ENCODE peak calls at places on chromosomes 5 and 9, in ten cellular contexts. U is natural killer cell, P is psoas muscle, X is uterus, B is fibroblast of lung, Y is B cell, M is endodermal cell, C is OCI-LY7, D is NB4, Z is A549. T is an unnamed sample.

GRCh38 chr9:99445377-99445891 is 223.4 kb downstream of the SEC61B start:
- DNase-seq in C (no peak), B (peak; percentile 93), Y (no peak), M (no peak), U (no peak), X (no peak), Z (peak; percentile 29), D (no peak), P (peak; percentile 89), T (peak; percentile 61)

GRCh38 chr9:77999231-77999631 is 32.4 kb downstream of the GNAQ start:
- DNase-seq in M (no peak), B (peak; percentile 63), D (no peak), Y (no peak), P (no peak), Z (no peak), C (no peak), X (no peak), U (no peak), T (no peak)

GRCh38 chr5:6489786-6490185 is 41.1 kb downstream of the UBE2QL1 start:
- DNase-seq in D (no peak), B (no peak), P (no peak), M (no peak), C (no peak), U (no peak), Y (no peak), X (no peak), Z (no peak), T (no peak)

GRCh38 chr5:114782217-114782616 is 387.5 kb downstream of the TRIM36 start:
- DNase-seq in X (no peak), Y (no peak), U (no peak), C (no peak), M (no peak), D (no peak), B (no peak), P (no peak), Z (no peak), T (no peak)

GRCh38 chr9:124754289-124754688 is 16.8 kb downstream of the NR6A1 start:
- DNase-seq in C (peak; percentile 25), P (no peak), D (peak; percentile 38), X (no peak), U (no peak), Y (no peak), M (no peak), B (peak; percentile 36), Z (no peak), T (no peak)

GRCh38 chr5:122965111-122965510 is 71.4 kb downstream of the PPIC start:
- DNase-seq in C (no peak), D (no peak), Y (no peak), Z (no peak), U (no peak), P (no peak), X (no peak), B (no peak), M (no peak), T (no peak)

GRCh38 chr5:139807647-139808030 is 12.0 kb downstream of the PSD2 start:
- DNase-seq in M (no peak), D (no peak), C (no peak), P (peak; percentile 2), B (no peak), Z (no peak), Y (no peak), X (no peak), U (no peak), T (no peak)

GRCh38 chr5:135058326-135058725 is 24.3 kb upstream of the PITX1 start:
- DNase-seq in B (peak; percentile 6), D (no peak), U (no peak), P (peak; percentile 30), C (no peak), X (no peak), Y (no peak), M (no peak), Z (no peak), T (no peak)

GRCh38 chr9:94084314-94084713 is at the start of gene PTPDC1:
- DNase-seq in P (no peak), B (peak; percentile 76), Y (no peak), X (peak; percentile 35), Z (no peak), C (no peak), U (no peak), M (peak; percentile 86), D (peak; percentile 19), T (peak; percentile 62)

GRCh38 chr5:135436856-135437795 is 10.0 kb downstream of the DCANP1 start:
- DNase-seq in Y (no peak), Z (no peak), P (no peak), B (peak; percentile 48), U (no peak), M (peak; percentile 40), C (no peak), D (peak; percentile 96), X (no peak), T (no peak)

GRCh38 chr9:120388000-120388855 is 191.7 kb downstream of the CDK5RAP2 start:
- DNase-seq in D (no peak), X (no peak), Z (no peak), C (no peak), M (no peak), U (no peak), Y (peak; percentile 23), B (no peak), P (peak; percentile 61), T (no peak)

GRCh38 chr5:156803404-156803803 is 46.7 kb upstream of the PPP1R2B start:
- DNase-seq in Z (no peak), Y (no peak), C (no peak), X (no peak), D (no peak), U (no peak), M (no peak), B (no peak), P (no peak), T (no peak)

GRCh38 chr9:72527801-72528195 is 6.4 kb downstream of the TMC1 start:
- DNase-seq in Y (no peak), C (no peak), X (no peak), Z (no peak), M (no peak), D (peak; percentile 61), U (no peak), B (no peak), P (no peak), T (no peak)

GRCh38 chr5:172745836-172746235 is 25.2 kb downstream of the DUSP1 start:
- DNase-seq in P (no peak), C (no peak), U (no peak), Z (no peak), B (no peak), D (no peak), Y (no peak), X (no peak), M (no peak), T (no peak)

GRCh38 chr9:16039988-16040761 is 487.3 kb downstream of the CCDC171 start:
- DNase-seq in U (no peak), X (peak; percentile 72), P (no peak), B (peak; percentile 68), Z (no peak), C (no peak), M (peak; percentile 90), D (no peak), Y (no peak), T (peak; percentile 76)

GRCh38 chr9:120265791-120266190 is 314.2 kb downstream of the CDK5RAP2 start:
- DNase-seq in D (no peak), P (peak; percentile 78), Y (no peak), X (no peak), U (no peak), M (no peak), C (no peak), B (peak; percentile 2), Z (no peak), T (no peak)

GRCh38 chr5:109225695-109226094 is 184.1 kb downstream of the PJA2 start:
- DNase-seq in Z (no peak), M (no peak), D (no peak), Y (no peak), B (peak; percentile 6), P (no peak), U (no peak), X (no peak), C (no peak), T (no peak)

DNA sequence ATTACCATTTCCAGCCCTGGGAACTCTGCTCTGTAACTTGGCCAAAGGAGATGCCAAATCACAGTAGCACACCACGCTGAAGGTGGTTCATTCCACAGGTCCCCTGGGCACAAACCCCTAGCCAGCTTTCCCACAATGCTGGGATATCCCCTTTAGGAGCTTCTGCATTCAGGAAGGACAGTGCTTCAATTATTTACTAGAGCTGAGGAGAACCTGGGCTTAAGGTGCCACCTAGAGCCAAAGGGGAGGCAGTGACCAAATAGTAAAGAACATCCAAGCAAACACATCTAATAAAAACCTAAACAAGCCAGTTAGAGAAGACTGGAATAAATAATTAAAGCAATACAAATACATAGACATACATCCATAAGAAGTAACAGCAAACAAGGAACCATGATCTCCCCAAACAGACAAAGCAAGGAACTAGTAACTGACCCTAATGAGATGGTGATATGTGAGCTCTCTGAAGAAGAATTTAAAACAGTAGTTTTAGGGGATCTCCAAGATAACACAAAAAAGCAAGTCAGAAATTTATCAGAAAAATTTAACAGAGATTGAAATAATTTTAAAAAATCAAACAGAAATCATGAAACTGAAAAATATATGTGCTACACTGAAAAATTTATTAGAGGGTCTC is 14.6 kb downstream of the KIF4B start:
- DNase-seq in C (peak; percentile 7), U (no peak), B (no peak), X (no peak), Z (peak; percentile 15), P (no peak), Y (no peak), D (peak; percentile 10), M (peak; percentile 64), T (no peak)
- TF ChIP-seq CTCF in C (peak; percentile 63), U (no peak), B (no peak), X (no peak), Z (peak; percentile 26), P (no peak), Y (no peak), D (no peak), M (peak; percentile 78), T (peak; percentile 26)

GRCh38 chr5:23820764-23821471 is 313.5 kb downstream of the PRDM9 start:
- DNase-seq in Z (peak; percentile 5), B (peak; percentile 15), M (no peak), Y (no peak), X (no peak), D (peak; percentile 48), P (no peak), C (peak; percentile 1), U (no peak), T (no peak)
- TF ChIP-seq CTCF in Z (peak; percentile 39), B (no peak), M (peak; percentile 80), Y (no peak), X (no peak), D (peak; percentile 38), P (no peak), C (peak; percentile 66), U (no peak), T (no peak)

GRCh38 chr5:11191673-11192072 is 430.6 kb upstream of the DAP start:
- DNase-seq in D (no peak), C (no peak), M (no peak), B (no peak), Y (no peak), X (no peak), P (no peak), U (no peak), Z (no peak), T (no peak)
- TF ChIP-seq CTCF in D (no peak), C (no peak), M (no peak), B (no peak), Y (no peak), X (no peak), P (no peak), U (no peak), Z (no peak), T (no peak)

DNA sequence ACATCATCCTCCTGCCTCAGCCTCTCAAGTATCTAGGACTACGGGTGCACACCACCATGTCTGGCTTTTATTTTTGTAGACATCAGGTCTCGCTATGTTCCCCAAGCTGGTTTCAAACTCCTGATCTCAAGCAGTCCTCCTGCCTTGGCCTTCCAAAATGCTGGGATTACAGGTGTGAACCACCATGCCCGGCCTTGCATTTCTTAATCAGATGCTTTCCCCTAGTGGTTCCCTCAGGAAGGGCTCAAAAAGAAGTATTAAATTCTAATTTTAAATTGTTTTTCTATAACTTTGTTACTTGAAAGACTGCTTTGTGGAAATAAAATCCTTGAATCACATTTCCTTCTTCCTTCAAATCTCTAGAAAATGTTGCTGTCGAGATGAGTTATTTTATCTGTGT is 79.5 kb upstream of the ROR2 start:
- DNase-seq in U (no peak), B (no peak), X (no peak), D (no peak), Y (no peak), M (peak; percentile 64), Z (no peak), C (no peak), P (no peak), T (no peak)
- TF ChIP-seq CTCF in U (no peak), B (no peak), X (no peak), D (no peak), Y (no peak), M (peak; percentile 79), Z (peak; percentile 6), C (peak; percentile 38), P (no peak), T (peak; percentile 41)

T was measured in AG04450.